ENCODE peak calls at places on chromosomes 4 and X, in six cellular contexts. D is IMR-90, S is H1, A is mesenchymal stem cell, R is trophoblast cell, K is mesendoderm. N is an unnamed sample.
A peak's percentile ranks its signal among the peaks of the same experiment; 100 is the strongest.

GRCh38 chrX:40423299-40423698 is 157.5 kb upstream of the ATP6AP2 start:
- DNase-seq in D (no peak), S (no peak), A (peak; percentile 3), R (no peak), K (no peak), N (no peak)

GRCh38 chr4:37073226-37073840 is 171.2 kb upstream of the NWD2 start:
- DNase-seq in D (no peak), S (no peak), A (no peak), R (peak; percentile 21), K (no peak), N (no peak)

GRCh38 chr4:2482693-2483092 is 13.8 kb downstream of the RNF4 start:
- DNase-seq in D (peak; percentile 35), S (no peak), A (no peak), R (no peak), K (no peak), N (no peak)

GRCh38 chr4:56630876-56631666 is 50.0 kb downstream of the HOPX start:
- DNase-seq in D (peak; percentile 51), S (no peak), A (no peak), R (no peak), K (no peak), N (no peak)

GRCh38 chrX:47629419-47630210 is at the start of gene CFP:
- DNase-seq in D (no peak), S (no peak), A (no peak), R (no peak), K (peak; percentile 65), N (no peak)

GRCh38 chrX:107672955-107673378 is 44.7 kb downstream of the PRPS1 start:
- DNase-seq in D (peak; percentile 56), S (peak; percentile 56), A (peak; percentile 93), R (no peak), K (peak; percentile 73), N (no peak)

GRCh38 chr4:19381068-19381467 is 870.6 kb upstream of the SLIT2 start:
- DNase-seq in D (peak; percentile 86), S (no peak), A (peak; percentile 25), R (no peak), K (no peak), N (no peak)

GRCh38 chr4:134024251-134024650 is 177.3 kb downstream of the PABPC4L start:
- DNase-seq in D (no peak), S (no peak), A (peak; percentile 9), R (no peak), K (peak; percentile 82), N (no peak)

GRCh38 chr4:151173751-151174325 is 74.4 kb downstream of the RPS3A start:
- DNase-seq in D (peak; percentile 16), S (no peak), A (peak; percentile 40), R (no peak), K (no peak), N (no peak)

GRCh38 chr4:185920171-185920570 is 108.2 kb upstream of the SORBS2 start:
- DNase-seq in D (no peak), S (no peak), A (no peak), R (no peak), K (no peak), N (no peak)

GRCh38 chr4:100162027-100162685 is 28.1 kb downstream of the DDIT4L start:
- DNase-seq in D (no peak), S (no peak), A (no peak), R (no peak), K (no peak), N (no peak)

GRCh38 chr4:61938250-61938846 is 738.2 kb downstream of the ADGRL3 start:
- DNase-seq in D (no peak), S (no peak), A (peak; percentile 8), R (no peak), K (peak; percentile 88), N (no peak)

DNA sequence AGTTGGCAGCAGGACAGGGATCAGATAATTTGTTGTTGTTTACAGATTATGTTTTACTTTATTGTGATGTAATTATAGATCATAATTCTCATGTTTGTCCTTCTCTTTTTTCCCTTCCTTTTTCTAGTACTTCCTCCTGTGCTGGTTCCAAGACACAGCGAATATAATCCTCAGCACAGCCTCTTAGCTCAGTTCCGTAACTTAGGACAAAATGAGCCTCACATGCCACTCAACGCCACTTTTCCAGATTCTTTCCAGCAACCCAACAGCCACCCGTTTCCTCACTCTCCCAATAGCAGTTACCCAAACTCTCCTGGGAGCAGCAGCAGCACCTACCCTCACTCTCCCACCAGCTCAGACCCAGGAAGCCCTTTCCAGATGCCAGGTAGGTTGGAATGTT is 58.0 kb downstream of the SMAD1 start:
- DNase-seq in D (no peak), S (no peak), A (no peak), R (no peak), K (no peak), N (no peak)
- H3K23ac ChIP-seq in D (no peak overlapping the region), S (no peak overlapping the region), A (no peak overlapping the region), R (peak overlapping the region; percentile 14), K (no peak overlapping the region), N (no peak overlapping the region)

GRCh38 chr4:169615467-169616106 is 3.2 kb upstream of the NEK1 start:
- DNase-seq in D (peak; percentile 49), S (no peak), A (no peak), R (no peak), K (no peak), N (no peak)

GRCh38 chr4:169611991-169612868 is at the start of gene NEK1:
- DNase-seq in D (peak; percentile 83), S (peak; percentile 88), A (peak; percentile 92), R (peak; percentile 79), K (peak; percentile 92), N (peak; percentile 82)

GRCh38 chr4:169612869-169613859 is 781 bp upstream of the NEK1 start:
- DNase-seq in D (peak; percentile 79), S (peak; percentile 81), A (peak; percentile 90), R (peak; percentile 90), K (peak; percentile 92), N (peak; percentile 61)

GRCh38 chr4:169611157-169611556 is 1.2 kb downstream of the NEK1 start:
- DNase-seq in D (no peak), S (no peak), A (no peak), R (no peak), K (no peak), N (no peak)
- H3K4me3 ChIP-seq in D (peak overlapping the region; percentile 6), S (peak overlapping the region; percentile 93), A (no peak overlapping the region), R (no peak overlapping the region), K (no peak overlapping the region), N (no peak overlapping the region)

GRCh38 chr4:113788888-113789287 is 27.4 kb upstream of the CAMK2D start:
- DNase-seq in D (no peak), S (no peak), A (no peak), R (no peak), K (no peak), N (no peak)

GRCh38 chr4:113784497-113785254 is 23.1 kb upstream of the CAMK2D start:
- DNase-seq in D (peak; percentile 99), S (no peak), A (peak; percentile 97), R (no peak), K (no peak), N (no peak)

DNA sequence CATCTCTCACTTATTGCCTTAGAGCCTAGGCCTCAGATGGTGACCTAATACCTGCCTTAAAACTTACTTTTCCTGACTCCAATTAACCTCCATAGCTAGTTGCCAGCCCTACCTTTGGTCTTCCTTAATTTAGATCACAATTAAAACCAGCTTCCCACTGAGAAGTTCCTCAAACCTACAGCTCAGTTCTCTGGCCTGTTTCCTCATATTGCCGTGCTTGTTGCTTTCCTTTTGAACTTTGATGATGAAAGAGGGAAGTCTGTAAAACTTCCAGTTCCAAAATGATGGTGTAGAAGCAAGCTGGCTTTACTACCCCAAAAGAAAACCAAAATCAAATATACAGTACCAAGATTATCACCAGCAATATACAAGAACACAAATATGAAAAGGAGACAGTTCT is 28.9 kb upstream of the CAMK2D start:
- DNase-seq in D (no peak), S (no peak), A (no peak), R (no peak), K (no peak), N (no peak)
- H3K23ac ChIP-seq in D (no peak overlapping the region), S (no peak overlapping the region), A (no peak overlapping the region), R (no peak overlapping the region), K (no peak overlapping the region), N (no peak overlapping the region)

GRCh38 chr4:46441116-46441859 is 51.4 kb upstream of the GABRA2 start:
- DNase-seq in D (peak; percentile 94), S (no peak), A (peak; percentile 81), R (no peak), K (no peak), N (no peak)
- H3K4me3 ChIP-seq in D (no peak overlapping the region), S (no peak overlapping the region), A (no peak overlapping the region), R (no peak overlapping the region), K (no peak overlapping the region), N (no peak overlapping the region)

DNA sequence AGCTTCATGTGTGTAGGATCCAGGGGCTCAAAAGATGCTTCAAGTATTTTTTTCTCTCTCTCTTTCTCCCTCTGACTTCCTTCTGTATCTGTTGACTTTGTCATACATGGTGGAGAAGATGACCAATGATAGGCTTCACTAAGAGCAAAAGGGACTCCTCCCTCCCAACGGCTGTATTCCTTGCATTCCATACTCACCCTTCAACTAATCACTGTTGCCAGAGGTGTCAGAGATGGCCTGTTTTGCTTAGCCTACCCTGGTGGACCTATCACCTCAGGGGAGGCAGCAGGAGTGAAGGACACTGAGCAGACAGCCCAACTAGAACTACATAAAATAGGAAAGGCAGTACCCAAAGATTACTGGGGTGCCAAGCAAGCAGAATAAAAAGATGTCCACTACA is 62.2 kb upstream of the C1QTNF7 start:
- DNase-seq in D (no peak), S (no peak), A (no peak), R (no peak), K (peak; percentile 91), N (no peak)
- H3K23ac ChIP-seq in D (no peak overlapping the region), S (no peak overlapping the region), A (no peak overlapping the region), R (no peak overlapping the region), K (no peak overlapping the region), N (no peak overlapping the region)

GRCh38 chr4:110533590-110533910 is 57.6 kb downstream of the ENPEP start:
- DNase-seq in D (peak; percentile 1), S (no peak), A (peak; percentile 70), R (no peak), K (no peak), N (no peak)

GRCh38 chr4:110532901-110533589 is 57.1 kb downstream of the ENPEP start:
- DNase-seq in D (no peak), S (no peak), A (peak; percentile 47), R (no peak), K (no peak), N (no peak)

DNA sequence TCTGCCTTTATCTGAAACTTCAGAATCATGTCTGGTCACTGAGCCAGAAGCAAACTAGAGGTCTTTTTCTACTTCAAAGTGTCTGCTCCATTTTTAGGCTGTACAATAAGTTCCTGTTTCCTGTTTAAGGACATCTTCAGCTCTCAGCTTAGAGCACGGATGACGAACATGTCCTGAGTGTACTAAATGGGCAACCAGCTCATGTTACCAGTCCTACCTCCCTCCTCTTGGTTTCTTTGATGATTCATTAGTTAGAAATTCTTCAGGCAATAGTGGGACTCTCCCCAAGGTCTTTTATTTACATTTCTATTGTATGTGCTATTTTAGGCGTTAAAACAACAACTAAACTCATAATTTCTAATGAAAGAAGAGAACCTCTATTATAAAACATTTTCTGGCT is 58.0 kb downstream of the ENPEP start:
- DNase-seq in D (peak; percentile 98), S (no peak), A (peak; percentile 99), R (peak; percentile 29), K (peak; percentile 79), N (no peak)
- H3K4me3 ChIP-seq in D (no peak overlapping the region), S (no peak overlapping the region), A (no peak overlapping the region), R (no peak overlapping the region), K (no peak overlapping the region), N (no peak overlapping the region)

GRCh38 chr4:158255727-158256324 is 45.5 kb downstream of the TMEM144 start:
- DNase-seq in D (peak; percentile 70), S (no peak), A (peak; percentile 65), R (no peak), K (peak; percentile 55), N (peak; percentile 17)
- H3K23ac ChIP-seq in D (no peak overlapping the region), S (no peak overlapping the region), A (no peak overlapping the region), R (no peak overlapping the region), K (no peak overlapping the region), N (no peak overlapping the region)

N was measured in neuronal stem cell.